ENCODE peak calls at places on chromosomes 6 and 20, in four cellular contexts. One of them, this sample, is unnamed.

GRCh38 chr6:3791526-3792212 is 40.2 kb upstream of the PXDC1 start:
- DNase-seq in SK-N-SH: no peak
- DNase-seq in K562: no peak
- DNase-seq in WTC11: no peak
- DNase-seq in this sample: no peak

GRCh38 chr20:10861619-10862018 is 187.8 kb upstream of the JAG1 start:
- DNase-seq in SK-N-SH: no peak
- DNase-seq in WTC11: no peak
- DNase-seq in K562: no peak
- DNase-seq in this sample: no peak

GRCh38 chr6:46010771-46011170 is 4.9 kb downstream of the CLIC5 start:
- DNase-seq in SK-N-SH: no peak
- DNase-seq in K562: no peak
- DNase-seq in WTC11: no peak
- DNase-seq in this sample: no peak

GRCh38 chr6:138647006-138647405 is 126.6 kb upstream of the CCDC28A start:
- DNase-seq in SK-N-SH: no peak
- DNase-seq in K562: no peak
- DNase-seq in WTC11: no peak
- DNase-seq in this sample: no peak

GRCh38 chr20:59515013-59515905 is 89.1 kb upstream of the PHACTR3 start:
- DNase-seq in SK-N-SH: peak; percentile 89
- DNase-seq in WTC11: peak; percentile 91
- DNase-seq in K562: peak; percentile 65
- DNase-seq in this sample: peak; percentile 95

GRCh38 chr6:110534731-110535164 is 58.3 kb upstream of the SLC22A16 start:
- DNase-seq in K562: no peak
- DNase-seq in WTC11: no peak
- DNase-seq in SK-N-SH: no peak
- DNase-seq in this sample: no peak

GRCh38 chr6:136792945-136793289 is 640 bp upstream of the MAP3K5 start:
- DNase-seq in WTC11: peak; percentile 86
- DNase-seq in SK-N-SH: peak; percentile 85
- DNase-seq in K562: peak; percentile 68
- DNase-seq in this sample: peak; percentile 93

GRCh38 chr6:119172813-119173212 is 94.3 kb upstream of the FAM184A start:
- DNase-seq in SK-N-SH: no peak
- DNase-seq in K562: no peak
- DNase-seq in WTC11: no peak
- DNase-seq in this sample: no peak

GRCh38 chr20:19943021-19943659 is 74.0 kb upstream of the NAA20 start:
- DNase-seq in SK-N-SH: no peak
- DNase-seq in WTC11: no peak
- DNase-seq in K562: no peak
- DNase-seq in this sample: no peak

GRCh38 chr6:82511546-82511945 is 147.9 kb downstream of the TPBG start:
- DNase-seq in SK-N-SH: no peak
- DNase-seq in WTC11: no peak
- DNase-seq in K562: no peak
- DNase-seq in this sample: no peak

GRCh38 chr6:27531772-27532459 is 59.0 kb upstream of the ZNF184 start:
- DNase-seq in SK-N-SH: no peak
- DNase-seq in WTC11: no peak
- DNase-seq in K562: peak; percentile 37
- DNase-seq in this sample: no peak

GRCh38 chr6:136783495-136784270 is 8.6 kb downstream of the MAP3K5 start:
- DNase-seq in WTC11: no peak
- DNase-seq in SK-N-SH: no peak
- DNase-seq in K562: no peak
- DNase-seq in this sample: no peak

GRCh38 chr6:79949235-79949634 is 1.9 kb upstream of the ELOVL4 start:
- DNase-seq in WTC11: peak; percentile 72
- DNase-seq in SK-N-SH: peak; percentile 49
- DNase-seq in K562: peak; percentile 27
- DNase-seq in this sample: peak; percentile 72

GRCh38 chr6:106103728-106104109 is 17.6 kb downstream of the PRDM1 start:
- DNase-seq in SK-N-SH: no peak
- DNase-seq in K562: no peak
- DNase-seq in WTC11: no peak
- DNase-seq in this sample: no peak

GRCh38 chr6:81816387-81816786 is 63.9 kb upstream of the TENT5A start:
- DNase-seq in K562: no peak
- DNase-seq in SK-N-SH: no peak
- DNase-seq in WTC11: no peak
- DNase-seq in this sample: no peak

GRCh38 chr6:47278545-47278944 is 31.2 kb downstream of the TNFRSF21 start:
- DNase-seq in K562: no peak
- DNase-seq in WTC11: no peak
- DNase-seq in SK-N-SH: no peak
- DNase-seq in this sample: no peak

GRCh38 chr6:41039060-41039998 is at the start of gene UNC5CL:
- DNase-seq in K562: peak; percentile 82
- DNase-seq in WTC11: peak; percentile 77
- DNase-seq in SK-N-SH: peak; percentile 45
- DNase-seq in this sample: no peak

GRCh38 chr6:69622230-69622629 is 174.6 kb downstream of the LMBRD1 start:
- DNase-seq in SK-N-SH: no peak
- DNase-seq in WTC11: no peak
- DNase-seq in K562: no peak
- DNase-seq in this sample: no peak

GRCh38 chr20:17848649-17849048 is 119.9 kb downstream of the SNX5 start:
- DNase-seq in SK-N-SH: no peak
- DNase-seq in WTC11: no peak
- DNase-seq in K562: no peak
- DNase-seq in this sample: no peak

GRCh38 chr20:1033751-1034419 is 31.8 kb upstream of the RSPO4 start:
- DNase-seq in SK-N-SH: no peak
- DNase-seq in WTC11: no peak
- DNase-seq in K562: peak; percentile 15
- DNase-seq in this sample: no peak

GRCh38 chr20:57582432-57583288 is 21.8 kb downstream of the PCK1 start:
- DNase-seq in WTC11: peak; percentile 52
- DNase-seq in K562: peak; percentile 40
- DNase-seq in SK-N-SH: peak; percentile 74
- DNase-seq in this sample: peak; percentile 63

GRCh38 chr20:51803157-51803854 is 985 bp upstream of the SALL4 start:
- DNase-seq in SK-N-SH: peak; percentile 36
- DNase-seq in WTC11: no peak
- DNase-seq in K562: no peak
- DNase-seq in this sample: no peak

GRCh38 chr20:1861347-1861987 is 33.7 kb upstream of the SIRPA start:
- DNase-seq in SK-N-SH: no peak
- DNase-seq in K562: no peak
- DNase-seq in WTC11: no peak
- DNase-seq in this sample: no peak

GRCh38 chr20:11922561-11922960 is 4.9 kb downstream of the BTBD3 start:
- DNase-seq in WTC11: no peak
- DNase-seq in SK-N-SH: no peak
- DNase-seq in K562: no peak
- DNase-seq in this sample: no peak

GRCh38 chr20:28562510-28562898 is 2695.0 kb upstream of the DEFB115 start:
- DNase-seq in SK-N-SH: no peak
- DNase-seq in WTC11: no peak
- DNase-seq in K562: peak; percentile 6
- DNase-seq in this sample: no peak

GRCh38 chr6:106199998-106200397 is 113.9 kb downstream of the PRDM1 start:
- DNase-seq in WTC11: no peak
- DNase-seq in SK-N-SH: no peak
- DNase-seq in K562: no peak
- DNase-seq in this sample: no peak

DNA sequence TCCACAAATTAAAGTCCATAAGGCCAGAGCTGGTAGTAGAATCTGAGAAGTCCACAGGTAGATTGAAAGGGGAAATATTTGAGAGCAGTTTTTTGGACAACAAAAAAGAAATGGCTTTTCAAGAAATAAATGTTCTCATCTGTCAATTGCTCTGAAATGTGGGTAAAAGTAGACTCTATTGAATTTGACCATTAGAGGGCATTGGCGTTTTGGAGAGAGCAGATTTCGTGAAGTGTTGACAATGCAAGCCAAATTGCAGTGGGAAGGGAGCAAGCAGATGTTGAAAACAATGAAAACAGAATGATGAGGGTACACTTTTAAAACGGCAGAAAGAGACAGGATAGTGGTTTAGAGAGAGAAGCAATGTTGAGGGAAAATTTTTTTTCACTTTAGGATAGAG is 149.1 kb upstream of the FAM83B start:
- DNase-seq in WTC11: no peak
- DNase-seq in K562: no peak
- DNase-seq in SK-N-SH: no peak
- DNase-seq in this sample: no peak
- TF ChIP-seq CTCF in WTC11: no peak
- TF ChIP-seq CTCF in K562: no peak
- TF ChIP-seq CTCF in SK-N-SH: peak; percentile 24
- TF ChIP-seq CTCF in this sample: peak; percentile 21

GRCh38 chr20:63955846-63956663 is at the start of gene UCKL1:
- DNase-seq in WTC11: peak; percentile 90
- DNase-seq in K562: peak; percentile 83
- DNase-seq in SK-N-SH: peak; percentile 95
- DNase-seq in this sample: peak; percentile 91

GRCh38 chr20:63956664-63957003 is 418 bp upstream of the UCKL1 start:
- DNase-seq in WTC11: no peak
- DNase-seq in K562: no peak
- DNase-seq in SK-N-SH: no peak
- DNase-seq in this sample: no peak

GRCh38 chr20:63957004-63957689 is 931 bp upstream of the UCKL1 start:
- DNase-seq in SK-N-SH: peak; percentile 94
- DNase-seq in K562: peak; percentile 79
- DNase-seq in WTC11: peak; percentile 78
- DNase-seq in this sample: peak; percentile 90

GRCh38 chr20:63953764-63954429 is 2.3 kb downstream of the UCKL1 start:
- DNase-seq in SK-N-SH: no peak
- DNase-seq in WTC11: no peak
- DNase-seq in K562: no peak
- DNase-seq in this sample: no peak

GRCh38 chr20:63955281-63955845 is 853 bp downstream of the UCKL1 start:
- DNase-seq in SK-N-SH: peak; percentile 75
- DNase-seq in K562: peak; percentile 71
- DNase-seq in WTC11: peak; percentile 32
- DNase-seq in this sample: no peak
- TF ChIP-seq TEAD4 in SK-N-SH: no peak
- TF ChIP-seq TEAD4 in K562: no peak
- TF ChIP-seq TEAD4 in WTC11: no peak
- TF ChIP-seq TEAD4 in this sample: no peak

GRCh38 chr6:2766767-2767314 is 1.6 kb downstream of the WRNIP1 start:
- DNase-seq in WTC11: no peak
- DNase-seq in K562: no peak
- DNase-seq in SK-N-SH: no peak
- DNase-seq in this sample: no peak

GRCh38 chr6:2763876-2764540 is 1.2 kb upstream of the WRNIP1 start:
- DNase-seq in WTC11: no peak
- DNase-seq in SK-N-SH: peak; percentile 34
- DNase-seq in K562: no peak
- DNase-seq in this sample: no peak

GRCh38 chr6:2765896-2766766 is 938 bp downstream of the WRNIP1 start:
- DNase-seq in K562: peak; percentile 86
- DNase-seq in WTC11: peak; percentile 47
- DNase-seq in SK-N-SH: peak; percentile 83
- DNase-seq in this sample: no peak

GRCh38 chr6:2764610-2765165 is 505 bp upstream of the WRNIP1 start:
- DNase-seq in WTC11: no peak
- DNase-seq in SK-N-SH: peak; percentile 80
- DNase-seq in K562: peak; percentile 97
- DNase-seq in this sample: peak; percentile 86

GRCh38 chr6:2765166-2765895 is at the start of gene WRNIP1:
- DNase-seq in WTC11: peak; percentile 96
- DNase-seq in SK-N-SH: peak; percentile 96
- DNase-seq in K562: peak; percentile 87
- DNase-seq in this sample: peak; percentile 95
- TF ChIP-seq CTCF in WTC11: no peak
- TF ChIP-seq CTCF in SK-N-SH: peak; percentile 55
- TF ChIP-seq CTCF in K562: peak; percentile 95
- TF ChIP-seq CTCF in this sample: peak; percentile 66

GRCh38 chr20:47011984-47012383 is 117.3 kb downstream of the EYA2 start:
- DNase-seq in WTC11: no peak
- DNase-seq in SK-N-SH: no peak
- DNase-seq in K562: no peak
- DNase-seq in this sample: no peak
- TF ChIP-seq TEAD4 in WTC11: no peak
- TF ChIP-seq TEAD4 in SK-N-SH: no peak
- TF ChIP-seq TEAD4 in K562: no peak
- TF ChIP-seq TEAD4 in this sample: no peak

This sample was measured in H1.